ENCODE peak calls at places on chromosomes 5 and 9, in seven cellular contexts. R is WTC11, D is hepatocyte, S is left lung, A is retinal pigment epithelial cell, M is kidney epithelial cell, I is progenitor cell of endocrine pancreas. O is an unnamed sample.

GRCh38 chr5:174796711-174797192 is 72.4 kb downstream of the MSX2 start:
- DNase-seq in R (no peak), D (no peak), S (no peak), A (no peak), M (no peak), I (no peak), O (no peak)

GRCh38 chr9:110744753-110745522 is 76.3 kb downstream of the MUSK start:
- DNase-seq in R (no peak), D (peak), S (no peak), A (peak), M (peak), I (no peak), O (peak)

GRCh38 chr5:32217886-32218396 is 43.8 kb upstream of the GOLPH3 start:
- DNase-seq in R (no peak), D (peak), S (no peak), A (no peak), M (no peak), I (no peak), O (peak)

GRCh38 chr9:34560574-34561229 is 28.8 kb downstream of the CNTFR start:
- DNase-seq in R (no peak), D (no peak), S (no peak), A (no peak), M (no peak), I (no peak), O (no peak)

GRCh38 chr5:93674866-93675457 is 66.4 kb downstream of the POU5F2 start:
- DNase-seq in R (no peak), D (no peak), S (no peak), A (no peak), M (no peak), I (no peak), O (no peak)

GRCh38 chr5:61569353-61569752 is 237.3 kb downstream of the ZSWIM6 start:
- DNase-seq in R (no peak), D (peak), S (no peak), A (no peak), M (no peak), I (no peak), O (peak)

GRCh38 chr5:35031276-35031675 is 16.5 kb downstream of the AGXT2 start:
- DNase-seq in R (no peak), D (no peak), S (no peak), A (no peak), M (peak), I (no peak), O (peak)

GRCh38 chr5:131496400-131496713 is 138.7 kb downstream of the RAPGEF6 start:
- DNase-seq in R (no peak), D (no peak), S (no peak), A (no peak), M (no peak), I (no peak), O (no peak)

GRCh38 chr9:132415181-132415580 is 5.2 kb downstream of the CFAP77 start:
- DNase-seq in R (no peak), D (no peak), S (no peak), A (no peak), M (no peak), I (no peak), O (no peak)

GRCh38 chr5:150763023-150763793 is 4.4 kb upstream of the DCTN4 start:
- DNase-seq in R (no peak), D (peak), S (no peak), A (peak), M (peak), I (no peak), O (peak)

GRCh38 chr5:133242221-133242835 is 190.5 kb downstream of the HSPA4 start:
- DNase-seq in R (no peak), D (no peak), S (no peak), A (no peak), M (no peak), I (no peak), O (no peak)

GRCh38 chr5:175922192-175922885 is 45.8 kb downstream of the THOC3 start:
- DNase-seq in R (no peak), D (no peak), S (no peak), A (no peak), M (peak), I (no peak), O (no peak)

GRCh38 chr9:95495988-95496387 is 20.8 kb downstream of the PTCH1 start:
- DNase-seq in R (no peak), D (no peak), S (no peak), A (no peak), M (no peak), I (no peak), O (peak)

GRCh38 chr9:137174722-137175293 is 3.0 kb upstream of the TMEM210 start:
- DNase-seq in R (peak), D (no peak), S (no peak), A (no peak), M (no peak), I (no peak), O (peak)

GRCh38 chr9:128928624-128929023 is 7.8 kb downstream of the PHYHD1 start:
- DNase-seq in R (no peak), D (no peak), S (no peak), A (no peak), M (no peak), I (no peak), O (no peak)

GRCh38 chr9:81389569-81389993 is 299.8 kb downstream of the TLE1 start:
- DNase-seq in R (no peak), D (peak), S (no peak), A (peak), M (peak), I (no peak), O (no peak)

GRCh38 chr9:137878146-137878941 is 762 bp downstream of the CACNA1B start:
- DNase-seq in R (peak), D (peak), S (no peak), A (peak), M (no peak), I (peak), O (peak)

GRCh38 chr9:38357350-38358114 is 35.0 kb upstream of the ALDH1B1 start:
- DNase-seq in R (no peak), D (no peak), S (no peak), A (no peak), M (no peak), I (no peak), O (no peak)

GRCh38 chr9:136409557-136410455 is 608 bp downstream of the ENTR1 start:
- DNase-seq in R (peak), D (peak), S (peak), A (peak), M (no peak), I (no peak), O (peak)

GRCh38 chr5:56838409-56839039 is 23.2 kb downstream of the MAP3K1 start:
- DNase-seq in R (no peak), D (peak), S (no peak), A (no peak), M (no peak), I (no peak), O (peak)

GRCh38 chr5:140297283-140297682 is 5.6 kb downstream of the PFDN1 start:
- DNase-seq in R (no peak), D (no peak), S (no peak), A (no peak), M (no peak), I (no peak), O (no peak)

GRCh38 chr9:22528485-22528884 is 81.9 kb downstream of the DMRTA1 start:
- DNase-seq in R (no peak), D (peak), S (no peak), A (no peak), M (no peak), I (no peak), O (no peak)

GRCh38 chr9:1434082-1434481 is 383.9 kb downstream of the DMRT2 start:
- DNase-seq in R (no peak), D (no peak), S (no peak), A (no peak), M (no peak), I (no peak), O (peak)

GRCh38 chr9:98260635-98261034 is 5.2 kb upstream of the TBC1D2 start:
- DNase-seq in R (no peak), D (no peak), S (no peak), A (no peak), M (no peak), I (no peak), O (no peak)

GRCh38 chr5:136924490-136924889 is 559.1 kb upstream of the TRPC7 start:
- DNase-seq in R (peak), D (no peak), S (no peak), A (no peak), M (no peak), I (no peak), O (no peak)

GRCh38 chr9:38395653-38396370 is 3.3 kb downstream of the ALDH1B1 start:
- DNase-seq in R (no peak), D (no peak), S (no peak), A (no peak), M (no peak), I (no peak), O (no peak)

GRCh38 chr5:68279960-68280359 is 64.4 kb downstream of the PIK3R1 start:
- DNase-seq in R (no peak), D (no peak), S (no peak), A (no peak), M (no peak), I (no peak), O (no peak)

GRCh38 chr5:96893342-96893741 is 17.0 kb downstream of the ERAP2 start:
- DNase-seq in R (no peak), D (peak), S (no peak), A (peak), M (peak), I (no peak), O (peak)

GRCh38 chr9:81076131-81076530 is 613.2 kb downstream of the TLE1 start:
- DNase-seq in R (no peak), D (no peak), S (no peak), A (no peak), M (no peak), I (no peak), O (no peak)

GRCh38 chr5:140875085-140876065 is at the start of gene PCDHA12:
- DNase-seq in R (no peak), D (peak), S (no peak), A (no peak), M (no peak), I (no peak), O (peak)

GRCh38 chr9:128635266-128636023 is 21.2 kb downstream of the DYNC2I2 start:
- DNase-seq in R (peak), D (peak), S (peak), A (peak), M (peak), I (peak), O (peak)

GRCh38 chr9:106921341-106921899 is 58.5 kb downstream of the ZNF462 start:
- DNase-seq in R (no peak), D (peak), S (no peak), A (peak), M (peak), I (no peak), O (peak)

DNA sequence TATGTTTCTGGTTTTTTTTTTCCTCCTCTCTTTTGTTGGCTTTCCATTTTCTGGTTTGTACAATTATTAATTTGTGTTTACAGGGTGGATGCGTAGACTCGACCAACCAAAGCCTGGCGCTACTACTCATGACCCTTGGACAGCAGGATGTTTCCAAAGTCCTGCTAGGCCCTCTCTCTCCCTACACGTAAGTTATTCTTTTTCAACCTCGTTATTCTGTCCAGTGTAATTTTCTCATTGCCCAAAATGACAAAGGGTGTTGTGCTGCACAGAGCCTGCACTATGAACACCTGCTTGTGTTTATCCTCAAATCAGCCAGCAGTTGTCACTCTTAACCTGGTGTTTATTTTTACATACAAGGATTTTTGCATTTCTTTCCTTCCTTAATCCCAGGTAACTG is 56.6 kb downstream of the RCL1 start:
- DNase-seq in R (no peak), D (no peak), S (no peak), A (no peak), M (no peak), I (no peak), O (no peak)
- TF ChIP-seq CTCF in R (no peak), D (no peak), S (no peak), A (no peak), M (no peak), I (no peak), O (no peak)

DNA sequence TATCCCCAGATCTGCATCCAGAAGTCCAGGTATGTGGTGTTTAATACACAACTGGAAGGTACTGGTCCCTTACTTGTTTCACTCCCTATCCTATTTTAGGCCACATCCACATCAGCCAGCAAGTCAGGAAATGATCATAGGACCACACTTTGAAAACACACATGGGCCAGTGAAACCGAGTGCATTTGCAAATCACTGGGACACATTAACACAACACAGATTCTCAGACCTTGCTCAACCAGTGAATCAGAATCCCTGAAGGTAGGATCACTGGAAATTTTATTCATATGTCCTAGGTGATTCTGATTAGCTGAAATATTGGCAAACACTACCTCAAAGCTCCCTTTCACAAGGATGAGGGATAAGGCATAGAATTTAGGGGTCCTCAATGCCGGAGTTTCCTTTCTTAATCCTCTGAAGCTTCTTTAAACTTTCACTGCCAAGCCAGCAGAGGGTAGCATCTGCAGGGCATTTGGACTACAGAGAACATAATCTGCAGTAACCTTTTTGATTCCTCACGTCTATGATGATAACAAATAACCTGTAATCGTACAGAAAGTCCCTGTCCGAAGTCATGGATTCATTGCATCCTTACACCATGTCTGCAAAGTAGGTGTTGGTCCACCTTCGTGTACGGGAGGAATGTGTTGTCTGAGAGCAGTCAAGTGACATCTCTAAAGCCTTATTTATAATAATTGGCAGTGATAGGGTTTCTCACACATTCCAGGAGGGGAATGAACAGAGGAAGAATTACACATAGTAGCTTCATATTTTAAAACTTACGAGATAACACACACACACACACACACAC is 11.0 kb upstream of the ABLIM3 start:
- DNase-seq in R (no peak), D (no peak), S (no peak), A (no peak), M (no peak), I (no peak), O (no peak)
- TF ChIP-seq CTCF in R (no peak), D (no peak), S (no peak), A (peak), M (peak), I (no peak), O (peak)

DNA sequence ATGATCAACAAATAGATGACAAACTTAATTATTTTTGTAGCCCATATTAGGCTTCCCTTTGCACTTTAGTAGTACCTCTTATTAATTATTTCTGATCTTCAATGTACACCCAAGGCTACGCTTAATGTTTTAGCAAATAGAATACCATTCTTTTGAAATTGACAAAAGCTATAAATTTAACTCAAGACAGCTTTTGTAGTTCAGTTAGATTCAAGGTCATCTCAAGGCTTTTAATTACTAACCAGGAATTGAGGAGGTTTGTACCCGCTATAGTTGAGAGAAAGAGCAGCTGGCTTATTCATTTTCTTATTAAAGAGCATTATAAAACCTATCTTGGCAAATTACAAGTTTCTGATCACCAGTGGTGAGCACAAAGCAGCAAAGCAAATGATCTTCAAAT is 15.1 kb downstream of the NR6A1 start:
- DNase-seq in R (no peak), D (no peak), S (no peak), A (no peak), M (no peak), I (no peak), O (no peak)
- TF ChIP-seq CTCF in R (no peak), D (no peak), S (no peak), A (no peak), M (no peak), I (no peak), O (no peak)

DNA sequence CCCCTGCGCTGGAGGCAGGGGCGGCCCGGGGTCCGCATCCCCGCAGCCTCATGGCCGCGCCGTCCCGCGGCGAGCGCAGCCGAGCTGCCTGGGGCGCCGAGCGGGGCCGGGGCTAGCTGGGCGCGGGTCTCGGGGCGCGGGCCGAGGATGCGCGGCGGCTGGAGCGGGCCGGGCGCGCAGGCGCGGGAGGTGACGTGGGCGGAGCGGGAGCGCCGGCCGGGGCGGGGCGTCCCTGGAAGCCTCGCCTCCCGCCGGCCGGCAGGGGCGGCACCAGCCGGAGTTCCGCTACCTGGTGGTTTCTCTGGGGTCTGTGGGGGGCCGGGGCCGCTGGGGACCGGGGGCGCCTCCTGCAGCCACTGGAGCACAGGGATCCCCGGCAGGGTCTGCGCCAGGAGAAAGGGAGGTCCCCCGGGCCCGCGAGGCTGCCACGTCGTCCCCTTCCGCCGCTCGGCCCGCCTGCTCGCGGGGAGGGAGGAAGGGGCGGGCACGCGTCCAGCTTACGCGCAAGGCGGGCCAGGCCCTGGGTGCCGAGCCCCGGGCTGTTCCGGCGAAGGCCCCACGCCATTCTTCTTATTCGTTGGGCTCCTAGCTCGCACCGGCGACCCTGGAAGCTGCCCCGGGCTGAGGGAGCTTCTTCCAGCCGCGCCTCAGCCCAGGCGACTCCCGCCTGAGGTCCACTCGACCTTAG is at the start of gene LPCAT1:
- DNase-seq in R (peak), D (peak), S (peak), A (no peak), M (no peak), I (peak), O (peak)
- TF ChIP-seq CTCF in R (no peak), D (no peak), S (peak), A (no peak), M (no peak), I (peak), O (no peak)

O was measured in A673.